ENCODE peak calls at places on chromosomes 5 and 9, in four cellular contexts. Q, L, H and V are unnamed samples.

GRCh38 chr5:124736111-124736813 is 10.2 kb downstream of the ZNF608 start:
- DNase-seq in H (no peak), L (peak; percentile 95), Q (no peak), V (no peak)

GRCh38 chr5:137156175-137156574 is 343.0 kb downstream of the SPOCK1 start:
- DNase-seq in H (no peak), Q (no peak), L (no peak), V (no peak)

GRCh38 chr5:32326216-32326772 is 13.6 kb upstream of the MTMR12 start:
- DNase-seq in Q (peak; percentile 39), H (no peak), L (peak; percentile 61), V (no peak)

GRCh38 chr9:115604831-115605483 is 487.0 kb upstream of the TNC start:
- DNase-seq in Q (peak; percentile 91), L (peak; percentile 97), H (no peak), V (no peak)

GRCh38 chr9:123039617-123040219 is 6.3 kb downstream of the GPR21 start:
- DNase-seq in L (no peak), H (no peak), Q (no peak), V (no peak)

GRCh38 chr5:58759745-58760144 is 176.9 kb downstream of the RAB3C start:
- DNase-seq in H (no peak), Q (peak; percentile 0), L (no peak), V (no peak)

GRCh38 chr5:17180957-17181723 is 36.3 kb upstream of the BASP1 start:
- DNase-seq in L (peak; percentile 100), H (no peak), Q (peak; percentile 99), V (no peak)

GRCh38 chr5:154664869-154665268 is 90.3 kb upstream of the LARP1 start:
- DNase-seq in L (no peak), H (no peak), Q (no peak), V (no peak)

GRCh38 chr5:10474521-10475075 is 32.9 kb downstream of the ROPN1L start:
- DNase-seq in H (no peak), L (peak; percentile 82), Q (no peak), V (no peak)

GRCh38 chr5:133873454-133873853 is 95.0 kb downstream of the C5orf15 start:
- DNase-seq in Q (no peak), L (peak; percentile 60), H (no peak), V (no peak)

GRCh38 chr5:96254980-96255681 is 177.9 kb downstream of the PCSK1 start:
- DNase-seq in H (no peak), L (peak; percentile 98), Q (peak; percentile 61), V (no peak)

GRCh38 chr5:172607213-172607793 is 33.8 kb upstream of the NEURL1B start:
- DNase-seq in Q (peak; percentile 8), L (no peak), H (no peak), V (no peak)

GRCh38 chr5:172411423-172412111 is 42.8 kb downstream of the SH3PXD2B start:
- DNase-seq in H (no peak), Q (no peak), L (peak; percentile 50), V (no peak)

GRCh38 chr9:74760031-74760700 is 127.6 kb downstream of the TRPM6 start:
- DNase-seq in Q (peak; percentile 93), H (no peak), L (peak; percentile 92), V (no peak)

GRCh38 chr5:141879941-141880738 is 1.9 kb upstream of the PCDH1 start:
- DNase-seq in Q (no peak), L (no peak), H (peak; percentile 55), V (no peak)

GRCh38 chr5:120457839-120458507 is 6.1 kb upstream of the PRR16 start:
- DNase-seq in Q (peak; percentile 68), H (peak; percentile 73), L (peak; percentile 43), V (peak; percentile 78)

GRCh38 chr5:61916621-61917620 is 389.1 kb upstream of the KIF2A start:
- DNase-seq in L (peak; percentile 96), H (no peak), Q (peak; percentile 99), V (no peak)

GRCh38 chr9:42275141-42275540 is 91.7 kb downstream of the SPATA31A6 start:
- DNase-seq in L (no peak), H (no peak), Q (no peak), V (no peak)

GRCh38 chr5:175288048-175288621 is 155.8 kb downstream of the DRD1 start:
- DNase-seq in H (no peak), Q (no peak), L (peak; percentile 93), V (no peak)

GRCh38 chr9:119009253-119009652 is 360.0 kb downstream of the BRINP1 start:
- DNase-seq in L (peak; percentile 85), H (no peak), Q (peak; percentile 82), V (no peak)

GRCh38 chr9:116499986-116500871 is 186.9 kb upstream of the TRIM32 start:
- DNase-seq in H (peak; percentile 80), Q (peak; percentile 17), L (peak; percentile 74), V (no peak)

GRCh38 chr9:97919217-97919813 is 3.0 kb downstream of the TRMO start:
- DNase-seq in L (no peak), H (no peak), Q (no peak), V (no peak)

GRCh38 chr5:148993283-148993936 is 69.5 kb downstream of the SH3TC2 start:
- DNase-seq in H (no peak), Q (no peak), L (no peak), V (no peak)

GRCh38 chr5:57499262-57500050 is 16.8 kb upstream of the ACTBL2 start:
- DNase-seq in H (peak; percentile 70), Q (peak; percentile 63), L (peak; percentile 57), V (peak; percentile 49)

GRCh38 chr5:2663489-2663888 is 88.0 kb downstream of the IRX2 start:
- DNase-seq in Q (no peak), L (no peak), H (no peak), V (no peak)

GRCh38 chr9:113590991-113591898 is 127.7 kb downstream of the RGS3 start:
- DNase-seq in Q (peak; percentile 58), L (peak; percentile 50), H (peak; percentile 89), V (peak; percentile 91)

GRCh38 chr9:77893706-77894105 is 137.9 kb downstream of the GNAQ start:
- DNase-seq in Q (no peak), L (no peak), H (no peak), V (no peak)

GRCh38 chr5:153157156-153157555 is 333.3 kb upstream of the GRIA1 start:
- DNase-seq in L (peak; percentile 82), Q (peak; percentile 65), H (no peak), V (no peak)
- H3K4me2 ChIP-seq in L (no peak overlapping the region), Q (no peak overlapping the region), H (no peak overlapping the region), V (no peak overlapping the region)

GRCh38 chr9:109317979-109318671 is 2.7 kb downstream of the EPB41L4B start:
- DNase-seq in Q (peak; percentile 85), L (peak; percentile 21), H (peak; percentile 50), V (no peak)
- H3K9ac ChIP-seq in Q (no peak overlapping the region), L (no peak overlapping the region), H (no peak overlapping the region), V (no peak overlapping the region)

GRCh38 chr5:176844281-176844680 is 33.9 kb downstream of the UNC5A start:
- DNase-seq in L (no peak), H (no peak), Q (no peak), V (no peak)
- H3K27me3 ChIP-seq in L (peaks cover 30% of the 10 kb centered on the region), H (no peaks in the 10 kb centered on the region), Q (peaks cover 2% of the 10 kb centered on the region), V (no peaks in the 10 kb centered on the region)

DNA sequence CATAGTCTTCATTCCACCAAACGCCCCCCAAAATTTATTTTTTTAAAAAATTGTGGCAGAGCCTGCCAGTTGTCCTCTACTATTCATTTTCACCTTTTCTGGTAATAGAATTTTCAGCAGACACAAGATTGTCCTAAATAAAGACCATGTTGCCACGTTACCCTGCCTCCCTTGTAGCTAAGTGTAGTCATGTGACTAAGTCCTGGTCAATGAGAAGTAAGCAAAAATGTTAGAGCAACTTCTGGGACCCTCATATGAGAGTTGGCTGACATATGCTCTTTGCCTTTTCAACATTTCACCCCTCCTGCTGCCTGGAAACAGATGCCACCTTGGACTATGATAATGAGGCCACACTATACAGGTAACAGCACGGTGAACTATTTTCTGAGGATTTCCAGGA is 203.1 kb downstream of the PIK3R1 start:
- DNase-seq in Q (no peak), H (no peak), L (no peak), V (no peak)
- H3K4me2 ChIP-seq in Q (no peak overlapping the region), H (no peak overlapping the region), L (no peak overlapping the region), V (no peak overlapping the region)

GRCh38 chr9:110918316-110919054 is 119.8 kb downstream of the LPAR1 start:
- DNase-seq in L (peak; percentile 72), Q (peak; percentile 62), H (no peak), V (no peak)
- H3K9ac ChIP-seq in L (no peak overlapping the region), Q (no peak overlapping the region), H (no peak overlapping the region), V (no peak overlapping the region)

GRCh38 chr9:129317179-129318011 is 139.3 kb upstream of the IER5L start:
- DNase-seq in L (peak; percentile 45), Q (no peak), H (peak; percentile 36), V (peak; percentile 64)
- H3K27me3 ChIP-seq in L (peaks cover 2% of the 10 kb centered on the region), Q (no peaks in the 10 kb centered on the region), H (no peaks in the 10 kb centered on the region), V (no peaks in the 10 kb centered on the region)

DNA sequence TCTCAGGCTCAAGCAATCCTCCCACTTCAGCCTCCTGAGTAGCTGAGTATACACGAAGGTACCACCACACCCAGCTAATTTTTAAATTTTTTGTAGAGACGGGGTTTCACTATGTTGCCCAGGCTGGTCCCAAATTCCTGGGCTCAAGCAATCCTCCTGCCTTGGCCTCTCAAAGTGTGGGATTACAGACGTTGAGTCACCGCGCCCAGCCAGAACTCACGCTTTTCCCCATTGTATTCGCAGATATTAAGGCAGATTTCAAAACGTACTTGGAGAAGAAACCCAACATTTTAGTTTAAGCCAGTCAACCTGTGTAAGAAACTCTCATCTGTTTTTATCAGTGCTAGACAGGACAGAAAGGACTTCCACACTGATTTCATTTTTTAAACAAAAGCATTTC is 26.6 kb downstream of the COL23A1 start:
- DNase-seq in L (no peak), Q (no peak), H (no peak), V (no peak)
- H3K4me2 ChIP-seq in L (no peak overlapping the region), Q (no peak overlapping the region), H (no peak overlapping the region), V (no peak overlapping the region)

DNA sequence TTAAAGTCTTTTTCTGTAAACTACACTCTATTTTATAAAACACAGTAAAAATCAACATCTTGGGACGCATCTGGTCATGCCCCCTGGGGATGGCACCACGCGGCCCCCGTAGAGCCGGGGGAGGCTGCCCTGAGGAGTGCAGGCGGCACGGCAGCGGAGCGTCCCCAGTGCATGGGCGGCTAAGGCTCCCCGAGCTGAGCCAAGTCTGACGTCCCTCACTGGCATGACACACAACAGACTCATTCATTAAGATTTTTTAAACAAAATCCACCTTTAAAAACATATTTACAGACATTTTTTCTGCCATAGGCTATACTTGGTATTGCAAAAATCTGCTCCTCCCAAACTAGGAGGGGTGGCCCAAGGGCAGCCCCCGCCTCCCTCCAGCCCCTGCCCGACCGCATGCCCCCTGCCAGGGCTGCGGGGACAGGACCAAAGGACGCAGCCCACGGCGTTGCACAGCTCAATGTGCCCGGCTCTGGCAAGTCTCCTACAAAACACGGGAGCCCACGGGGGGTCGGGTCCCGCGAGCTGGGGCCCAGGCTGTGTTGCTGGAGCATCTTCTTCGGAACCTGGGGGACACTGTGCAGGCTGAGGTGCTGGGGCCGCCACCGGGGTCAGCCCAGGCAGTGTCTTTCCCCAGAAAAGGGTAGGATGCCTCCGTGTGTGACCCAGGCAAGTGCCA is 11.8 kb upstream of the SEC16A start:
- DNase-seq in L (peak; percentile 58), H (no peak), Q (no peak), V (no peak)
- H3K9ac ChIP-seq in L (no peak overlapping the region), H (no peak overlapping the region), Q (no peak overlapping the region), V (no peak overlapping the region)